ENCODE peak calls at places on chromosome 13, in four cellular contexts. M is HepG2, V is H1, C is GM12878. L is an unnamed sample.

GRCh38 chr13:24557121-24557520 is 44.5 kb upstream of the PARP4 start:
- DNase-seq in M (no peak), V (no peak), C (no peak), L (no peak)

GRCh38 chr13:24148414-24149305 is 11.9 kb upstream of the SPATA13 start:
- DNase-seq in M (peak), V (no peak), C (no peak), L (peak)

GRCh38 chr13:42409061-42409460 is 137.1 kb downstream of the AKAP11 start:
- DNase-seq in M (no peak), V (no peak), C (no peak), L (no peak)

GRCh38 chr13:109787135-109787954 is 962 bp upstream of the IRS2 start:
- DNase-seq in M (no peak), V (peak), C (no peak), L (peak)

GRCh38 chr13:96273196-96273595 is 183.3 kb downstream of the HS6ST3 start:
- DNase-seq in M (no peak), V (no peak), C (no peak), L (no peak)

GRCh38 chr13:110797230-110797877 is 83.9 kb downstream of the ING1 start:
- DNase-seq in M (no peak), V (no peak), C (no peak), L (peak)

GRCh38 chr13:26280822-26281221 is 26.9 kb downstream of the CDK8 start:
- DNase-seq in M (peak), V (no peak), C (no peak), L (no peak)

GRCh38 chr13:103607995-103608394 is 541.8 kb upstream of the SLC10A2 start:
- DNase-seq in M (no peak), V (no peak), C (peak), L (no peak)

GRCh38 chr13:107886118-107886517 is 329.2 kb downstream of the LIG4 start:
- DNase-seq in M (no peak), V (no peak), C (no peak), L (no peak)

GRCh38 chr13:107882708-107883560 is 332.4 kb downstream of the LIG4 start:
- DNase-seq in M (no peak), V (no peak), C (no peak), L (no peak)

GRCh38 chr13:107884564-107884963 is 330.8 kb downstream of the LIG4 start:
- DNase-seq in M (no peak), V (no peak), C (no peak), L (no peak)

GRCh38 chr13:107881362-107881761 is 334.0 kb downstream of the LIG4 start:
- DNase-seq in M (no peak), V (no peak), C (no peak), L (no peak)

GRCh38 chr13:107883561-107884175 is 331.7 kb downstream of the LIG4 start:
- DNase-seq in M (no peak), V (no peak), C (no peak), L (no peak)
- H3K9ac ChIP-seq in M (no peak), V (no peak), C (no peak), L (no peak)

DNA sequence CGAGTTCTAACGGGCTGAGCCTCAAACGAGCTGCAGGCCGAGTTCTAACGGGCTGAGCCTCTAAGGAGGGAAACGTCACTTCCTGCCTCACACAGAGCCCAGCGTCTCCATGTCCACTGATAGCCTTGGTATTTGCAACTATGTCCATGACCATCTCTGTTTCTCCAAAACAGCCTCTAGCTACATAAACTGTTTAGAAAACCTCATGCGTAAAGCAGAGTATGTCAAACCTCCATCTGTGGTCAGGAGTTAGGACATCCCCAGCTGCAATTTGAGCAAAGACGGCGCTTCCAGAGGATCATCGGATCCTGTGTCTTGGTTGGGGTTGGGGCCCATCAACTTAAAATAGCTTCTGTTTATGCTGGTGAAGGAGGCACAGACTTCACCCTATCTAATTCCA is 20.8 kb downstream of the RASA3 start:
- DNase-seq in M (no peak), V (no peak), C (no peak), L (no peak)
- TF ChIP-seq SUZ12 in M (no peak), V (no peak), C (no peak), L (no peak)

GRCh38 chr13:113528798-113529180 is 38.3 kb upstream of the DCUN1D2 start:
- DNase-seq in M (no peak), V (no peak), C (no peak), L (no peak)

GRCh38 chr13:113526466-113527220 is 36.1 kb upstream of the DCUN1D2 start:
- DNase-seq in M (no peak), V (no peak), C (no peak), L (no peak)

GRCh38 chr13:113527272-113527958 is 36.9 kb upstream of the DCUN1D2 start:
- DNase-seq in M (no peak), V (no peak), C (no peak), L (no peak)

GRCh38 chr13:113531041-113531873 is 40.7 kb upstream of the DCUN1D2 start:
- DNase-seq in M (no peak), V (no peak), C (no peak), L (no peak)

GRCh38 chr13:113528101-113528797 is 37.7 kb upstream of the DCUN1D2 start:
- DNase-seq in M (no peak), V (no peak), C (no peak), L (no peak)
- H3K9ac ChIP-seq in M (no peak), V (no peak), C (no peak), L (no peak)

GRCh38 chr13:45242524-45242923 is 41.7 kb upstream of the KCTD4 start:
- DNase-seq in M (no peak), V (no peak), C (no peak), L (no peak)

GRCh38 chr13:45242070-45242469 is 41.2 kb upstream of the KCTD4 start:
- DNase-seq in M (no peak), V (no peak), C (no peak), L (no peak)

GRCh38 chr13:45243072-45243471 is 42.2 kb upstream of the KCTD4 start:
- DNase-seq in M (no peak), V (no peak), C (no peak), L (no peak)

DNA sequence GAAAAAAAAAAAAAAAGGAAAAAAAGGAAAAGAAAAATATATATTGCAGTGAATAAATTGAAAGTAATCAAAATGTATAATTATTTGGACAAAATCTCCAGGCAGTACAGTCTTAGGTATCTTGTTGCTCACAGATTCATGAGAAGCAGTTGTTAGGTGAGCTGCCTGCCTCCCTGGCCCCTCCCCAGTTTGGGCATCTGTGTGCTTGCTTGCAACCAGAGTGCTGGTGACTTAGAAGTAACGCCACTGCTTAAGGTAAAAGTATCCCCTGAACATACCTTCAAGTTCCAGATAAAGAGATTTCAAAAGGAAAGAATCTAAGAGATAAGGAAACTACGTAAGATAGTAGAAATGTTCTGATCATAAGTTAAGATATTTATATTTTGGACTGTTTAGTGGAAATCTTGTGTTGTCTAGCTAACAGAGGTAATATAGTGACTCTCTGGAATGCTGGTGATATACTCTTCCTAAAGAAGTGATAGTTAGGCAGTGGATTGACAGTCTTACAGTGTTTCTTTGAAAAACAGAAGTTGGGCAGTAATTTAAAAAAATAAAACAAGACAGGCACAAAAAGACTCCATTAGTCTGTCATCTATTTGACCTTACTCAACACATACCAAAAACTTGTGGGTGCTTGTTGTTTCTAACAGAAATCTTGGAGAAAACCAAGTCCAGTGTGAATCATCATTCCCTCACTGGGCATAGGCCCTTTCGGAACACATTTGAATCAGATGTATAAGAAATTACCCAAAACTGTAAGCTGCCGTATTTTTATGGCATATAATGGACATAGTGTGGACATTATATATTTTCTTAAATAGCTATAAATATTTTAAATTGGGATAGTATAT is 38.3 kb upstream of the KCTD4 start:
- DNase-seq in M (no peak), V (no peak), C (no peak), L (no peak)
- TF ChIP-seq SUZ12 in M (no peak), V (no peak), C (no peak), L (no peak)

GRCh38 chr13:71811344-71811743 is 55.7 kb downstream of the DACH1 start:
- DNase-seq in M (no peak), V (no peak), C (no peak), L (no peak)
- H3K9ac ChIP-seq in M (no peak), V (no peak), C (no peak), L (no peak)

DNA sequence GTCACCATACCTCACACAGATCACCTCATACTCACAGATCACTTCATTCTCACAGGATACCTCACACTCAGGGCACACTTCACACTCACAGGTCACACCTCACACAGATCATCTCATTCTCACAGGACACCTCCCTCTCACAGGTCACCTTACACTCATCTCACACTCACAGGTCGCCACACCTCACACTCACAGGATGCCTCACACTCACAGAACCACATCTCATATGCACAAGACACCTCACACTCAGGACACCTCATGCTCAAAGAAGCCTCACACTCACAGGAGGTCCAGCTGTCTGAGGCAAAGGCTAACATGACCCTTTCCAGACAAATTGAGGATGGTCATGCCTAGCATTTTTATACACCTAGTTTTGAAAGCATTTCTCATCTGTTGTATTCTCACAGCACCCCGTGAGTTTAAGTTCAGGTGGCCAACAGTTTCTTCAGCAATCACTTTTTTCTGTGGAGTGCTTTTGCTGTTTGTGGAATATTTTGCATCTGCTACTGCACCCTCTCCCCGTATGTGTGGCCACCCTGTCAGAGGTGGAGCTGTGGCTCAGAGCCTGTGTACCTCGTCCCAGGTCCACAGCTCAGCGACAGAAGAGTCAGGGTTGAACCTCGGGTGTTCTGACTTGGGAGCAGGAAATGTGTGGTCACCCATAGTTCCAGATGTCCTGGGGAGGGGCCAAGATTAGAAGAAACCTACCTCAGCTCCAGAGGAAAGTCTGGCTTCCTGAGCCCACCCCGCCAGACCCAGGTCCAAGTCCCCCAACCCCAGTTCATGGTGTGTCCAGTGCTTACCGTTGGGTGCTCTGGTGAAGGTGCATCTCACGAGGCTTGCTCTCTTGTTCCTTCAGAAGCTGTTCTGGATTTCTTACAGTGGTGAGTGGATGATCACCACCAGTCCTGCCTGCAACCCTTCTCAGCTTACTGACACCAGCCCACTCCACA is 7.6 kb downstream of the F7 start:
- DNase-seq in M (no peak), V (peak), C (no peak), L (no peak)
- TF ChIP-seq SUZ12 in M (no peak), V (no peak), C (no peak), L (no peak)